ENCODE peak calls at places on chromosomes 7 and 10, in ten cellular contexts. V is GM04504; H is activated CD8-positive, alpha-beta T cell treated with anti-CD3 and anti-CD28 coated beads for 36 hours; C is KBM-7; A is stimulated activated CD4-positive, alpha-beta T cell treated with anti-CD3 and anti-CD28 coated beads, Interleukin-2, amount 100 ng/mL, for 48 hours; Q is aorta; J is fibroblast of the aortic adventitia; F is posterior cingulate gyrus; B is GM03348; Y is lower leg skin. E is an unnamed sample.

GRCh38 chr7:17659126-17659525 is 281.2 kb downstream of the SNX13 start:
- DNase-seq in V (no peak), H (no peak), C (no peak), A (no peak), Q (no peak), J (no peak), F (no peak), B (no peak), Y (no peak), E (no peak)

GRCh38 chr10:299512-299911 is 164.3 kb downstream of the ZMYND11 start:
- DNase-seq in V (no peak), H (no peak), C (no peak), A (no peak), Q (no peak), J (no peak), F (no peak), B (no peak), Y (no peak), E (no peak)

GRCh38 chr10:69312537-69312936 is 34.2 kb downstream of the HK1 start:
- DNase-seq in V (no peak), H (no peak), C (no peak), A (no peak), Q (no peak), J (no peak), F (no peak), B (no peak), Y (no peak), E (no peak)

GRCh38 chr7:8719102-8719501 is 285.7 kb downstream of the NXPH1 start:
- DNase-seq in V (no peak), H (no peak), C (no peak), A (no peak), Q (no peak), J (no peak), F (no peak), B (no peak), Y (no peak), E (no peak)

GRCh38 chr10:118501637-118502440 is 93.6 kb downstream of the PRLHR start:
- DNase-seq in V (peak; percentile 76), H (no peak), C (no peak), A (no peak), Q (no peak), J (peak; percentile 94), F (no peak), B (peak; percentile 77), Y (peak; percentile 32), E (no peak)

GRCh38 chr7:128108129-128108528 is 76.9 kb upstream of the LRRC4 start:
- DNase-seq in V (no peak), H (no peak), C (no peak), A (no peak), Q (no peak), J (no peak), F (peak; percentile 84), B (no peak), Y (no peak), E (no peak)

GRCh38 chr7:44385384-44386138 is 60.2 kb upstream of the CAMK2B start:
- DNase-seq in V (no peak), H (no peak), C (no peak), A (no peak), Q (no peak), J (no peak), F (no peak), B (no peak), Y (peak; percentile 9), E (no peak)

GRCh38 chr7:51269911-51270310 is 46.7 kb downstream of the COBL start:
- DNase-seq in V (no peak), H (no peak), C (no peak), A (no peak), Q (no peak), J (no peak), F (no peak), B (no peak), Y (no peak), E (no peak)

GRCh38 chr7:155398944-155399343 is 59.0 kb upstream of the EN2 start:
- DNase-seq in V (no peak), H (peak; percentile 35), C (peak; percentile 39), A (peak; percentile 25), Q (no peak), J (no peak), F (peak; percentile 70), B (no peak), Y (no peak), E (no peak)

GRCh38 chr7:128406147-128406985 is 3.4 kb downstream of the IMPDH1 start:
- DNase-seq in V (no peak), H (no peak), C (peak; percentile 65), A (no peak), Q (peak; percentile 40), J (no peak), F (no peak), B (no peak), Y (no peak), E (no peak)

GRCh38 chr10:116113721-116114501 is 159.1 kb downstream of the GFRA1 start:
- DNase-seq in V (peak; percentile 60), H (no peak), C (no peak), A (no peak), Q (no peak), J (no peak), F (peak; percentile 85), B (peak; percentile 82), Y (no peak), E (no peak)

GRCh38 chr7:2717293-2717904 is 29.4 kb downstream of the AMZ1 start:
- DNase-seq in V (no peak), H (peak; percentile 55), C (peak; percentile 35), A (no peak), Q (no peak), J (peak; percentile 54), F (no peak), B (no peak), Y (no peak), E (no peak)

GRCh38 chr7:151051108-151051507 is 2.8 kb downstream of the ASIC3 start:
- DNase-seq in V (no peak), H (peak; percentile 59), C (no peak), A (peak; percentile 43), Q (peak; percentile 73), J (peak; percentile 65), F (peak; percentile 90), B (peak; percentile 67), Y (no peak), E (no peak)

GRCh38 chr7:157529768-157530560 is 193.2 kb downstream of the DNAJB6 start:
- DNase-seq in V (no peak), H (no peak), C (no peak), A (no peak), Q (no peak), J (no peak), F (peak; percentile 24), B (no peak), Y (no peak), E (no peak)

GRCh38 chr10:6840093-6840763 is 260.2 kb upstream of the PRKCQ start:
- DNase-seq in V (peak; percentile 10), H (no peak), C (no peak), A (no peak), Q (no peak), J (no peak), F (peak; percentile 49), B (no peak), Y (no peak), E (no peak)

GRCh38 chr7:134792968-134793367 is 13.5 kb downstream of the CALD1 start:
- DNase-seq in V (no peak), H (no peak), C (no peak), A (no peak), Q (peak; percentile 74), J (peak; percentile 39), F (no peak), B (no peak), Y (no peak), E (no peak)

GRCh38 chr7:127535546-127536425 is 49.6 kb downstream of the GCC1 start:
- DNase-seq in V (no peak), H (no peak), C (no peak), A (no peak), Q (no peak), J (no peak), F (no peak), B (no peak), Y (no peak), E (no peak)

E was measured in GM18507.